ENCODE peak calls at places on chromosomes 3 and 15, in ten cellular contexts. K is suprapubic skin, X is H1, T is gastrocnemius medialis, V is body of pancreas, P is Peyer's patch, B is ovary, J is right lobe of liver, D is transverse colon, H is stomach. M is an unnamed sample.

GRCh38 chr3:179308006-179308405 is 14.8 kb upstream of the ZNF639 start:
- DNase-seq in K (no peak), X (no peak), T (no peak), V (no peak), P (no peak), B (no peak), J (no peak), D (no peak), H (no peak), M (no peak)

GRCh38 chr3:55270976-55271375 is 216.1 kb downstream of the WNT5A start:
- DNase-seq in K (no peak), X (no peak), T (no peak), V (no peak), P (no peak), B (no peak), J (no peak), D (no peak), H (no peak), M (no peak)

GRCh38 chr3:195172285-195172684 is 98.7 kb downstream of the XXYLT1 start:
- DNase-seq in K (peak), X (no peak), T (no peak), V (no peak), P (no peak), B (no peak), J (no peak), D (no peak), H (no peak), M (no peak)

GRCh38 chr3:168049366-168049974 is 46.3 kb downstream of the GOLIM4 start:
- DNase-seq in K (no peak), X (no peak), T (no peak), V (peak), P (no peak), B (no peak), J (no peak), D (no peak), H (no peak), M (no peak)

GRCh38 chr3:169659858-169660614 is 3.5 kb downstream of the MECOM start:
- DNase-seq in K (no peak), X (no peak), T (no peak), V (peak), P (no peak), B (no peak), J (no peak), D (no peak), H (peak), M (no peak)

GRCh38 chr15:57553526-57553925 is 38.2 kb upstream of the MYZAP start:
- DNase-seq in K (no peak), X (no peak), T (no peak), V (no peak), P (no peak), B (no peak), J (no peak), D (no peak), H (no peak), M (no peak)

GRCh38 chr3:37811625-37812356 is 49.9 kb upstream of the CTDSPL start:
- DNase-seq in K (no peak), X (no peak), T (no peak), V (no peak), P (no peak), B (no peak), J (no peak), D (no peak), H (no peak), M (no peak)

GRCh38 chr3:52171577-52172261 is 17.5 kb upstream of the POC1A start:
- DNase-seq in K (no peak), X (no peak), T (no peak), V (no peak), P (no peak), B (no peak), J (peak), D (no peak), H (no peak), M (no peak)

GRCh38 chr15:80788536-80788935 is 9.4 kb downstream of the CEMIP start:
- DNase-seq in K (no peak), X (no peak), T (no peak), V (no peak), P (no peak), B (no peak), J (no peak), D (no peak), H (no peak), M (no peak)

DNA sequence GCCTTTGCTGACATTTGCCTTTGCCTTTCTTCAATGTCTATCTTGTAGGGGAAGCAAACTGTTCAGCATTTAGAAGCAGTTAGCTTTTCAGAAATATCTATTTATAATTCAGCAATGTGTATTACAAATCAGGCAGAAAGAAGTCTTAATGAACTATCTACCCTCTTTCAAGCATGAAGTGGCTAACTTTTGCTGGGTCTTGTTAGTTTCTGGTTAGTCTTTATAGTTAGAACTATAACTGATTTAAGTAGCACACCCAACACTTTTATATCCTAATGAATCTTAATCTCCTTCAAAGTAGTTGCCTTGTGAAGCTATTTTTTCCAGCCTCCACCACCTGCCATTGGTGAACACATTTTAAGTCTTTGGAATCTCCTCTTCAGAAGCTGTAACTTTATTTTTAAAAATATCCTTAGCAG is 13.3 kb downstream of the CCNL1 start:
- DNase-seq in K (no peak), X (no peak), T (no peak), V (no peak), P (no peak), B (no peak), J (no peak), D (no peak), H (no peak), M (no peak)
- TF ChIP-seq POLR2A in K (no peak), X (no peak), T (no peak), V (no peak), P (no peak), B (no peak), J (no peak), D (no peak), H (no peak), M (no peak)

DNA sequence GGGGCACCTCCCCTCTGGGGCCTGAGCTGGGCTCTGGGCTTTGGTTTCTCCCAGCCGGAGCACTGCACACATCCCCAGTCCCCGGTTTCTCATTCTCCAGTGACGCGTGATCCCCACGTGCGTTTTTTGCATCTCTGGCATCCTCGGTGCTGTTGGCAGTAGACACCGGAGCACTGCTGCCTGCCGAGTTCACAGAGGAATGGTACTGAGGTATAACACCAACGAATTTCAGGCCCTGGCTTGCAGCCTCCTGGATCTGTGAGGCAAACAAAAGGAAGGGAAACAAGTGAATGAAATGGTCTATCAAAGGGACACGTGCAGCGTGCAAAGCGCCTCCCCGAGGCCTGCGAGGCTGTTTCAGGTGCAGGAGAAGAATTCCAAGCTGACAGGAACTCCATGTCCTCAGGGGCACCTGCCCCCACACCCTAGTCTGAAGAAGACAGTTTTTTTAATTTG is 112.9 kb downstream of the OXNAD1 start:
- DNase-seq in K (no peak), X (no peak), T (no peak), V (no peak), P (no peak), B (no peak), J (no peak), D (no peak), H (no peak), M (no peak)
- H3K4me3 ChIP-seq in K (no peak), X (no peak), T (no peak), V (no peak), P (no peak), B (no peak), J (no peak), D (no peak), H (no peak), M (no peak)

GRCh38 chr3:112653209-112653871 is 12.4 kb upstream of the CCDC80 start:
- DNase-seq in K (no peak), X (no peak), T (no peak), V (no peak), P (no peak), B (no peak), J (no peak), D (no peak), H (no peak), M (no peak)
- H3K27ac ChIP-seq in K (peak), X (no peak), T (peak), V (no peak), P (no peak), B (no peak), J (no peak), D (peak), H (peak), M (peak)

DNA sequence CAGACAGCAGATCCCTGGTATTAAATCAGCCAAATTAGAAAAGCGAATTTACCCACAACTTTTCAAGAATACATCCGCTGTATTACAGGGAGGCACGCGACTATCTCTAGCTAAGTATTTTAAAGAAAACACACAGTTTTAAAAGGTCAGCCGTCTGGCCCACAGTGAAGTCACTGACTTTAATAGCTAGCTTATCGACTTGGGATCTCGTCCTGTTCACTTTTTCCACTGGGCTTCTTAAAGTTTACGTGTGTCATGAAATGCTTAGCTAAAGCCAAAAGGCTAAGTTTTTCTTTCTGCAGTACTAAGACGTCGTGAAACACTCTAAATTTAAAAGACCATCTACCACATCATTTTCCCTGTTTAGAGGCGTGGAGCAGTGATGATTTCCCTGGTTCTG is 27.2 kb downstream of the LRIG1 start:
- DNase-seq in K (no peak), X (no peak), T (no peak), V (no peak), P (no peak), B (no peak), J (no peak), D (no peak), H (no peak), M (no peak)
- TF ChIP-seq POLR2A in K (no peak), X (no peak), T (no peak), V (no peak), P (no peak), B (no peak), J (no peak), D (no peak), H (no peak), M (no peak)

GRCh38 chr3:148999806-149000205 is 8.5 kb downstream of the GYG1 start:
- DNase-seq in K (no peak), X (no peak), T (no peak), V (no peak), P (no peak), B (no peak), J (no peak), D (no peak), H (no peak), M (no peak)

GRCh38 chr3:148998297-148998696 is 7.0 kb downstream of the GYG1 start:
- DNase-seq in K (no peak), X (no peak), T (no peak), V (no peak), P (no peak), B (no peak), J (no peak), D (no peak), H (no peak), M (no peak)

GRCh38 chr3:148997623-148998022 is 6.3 kb downstream of the GYG1 start:
- DNase-seq in K (no peak), X (no peak), T (no peak), V (no peak), P (no peak), B (no peak), J (no peak), D (no peak), H (no peak), M (no peak)

GRCh38 chr3:149000207-149000745 is 8.9 kb downstream of the GYG1 start:
- DNase-seq in K (no peak), X (no peak), T (no peak), V (no peak), P (no peak), B (no peak), J (no peak), D (no peak), H (no peak), M (no peak)

DNA sequence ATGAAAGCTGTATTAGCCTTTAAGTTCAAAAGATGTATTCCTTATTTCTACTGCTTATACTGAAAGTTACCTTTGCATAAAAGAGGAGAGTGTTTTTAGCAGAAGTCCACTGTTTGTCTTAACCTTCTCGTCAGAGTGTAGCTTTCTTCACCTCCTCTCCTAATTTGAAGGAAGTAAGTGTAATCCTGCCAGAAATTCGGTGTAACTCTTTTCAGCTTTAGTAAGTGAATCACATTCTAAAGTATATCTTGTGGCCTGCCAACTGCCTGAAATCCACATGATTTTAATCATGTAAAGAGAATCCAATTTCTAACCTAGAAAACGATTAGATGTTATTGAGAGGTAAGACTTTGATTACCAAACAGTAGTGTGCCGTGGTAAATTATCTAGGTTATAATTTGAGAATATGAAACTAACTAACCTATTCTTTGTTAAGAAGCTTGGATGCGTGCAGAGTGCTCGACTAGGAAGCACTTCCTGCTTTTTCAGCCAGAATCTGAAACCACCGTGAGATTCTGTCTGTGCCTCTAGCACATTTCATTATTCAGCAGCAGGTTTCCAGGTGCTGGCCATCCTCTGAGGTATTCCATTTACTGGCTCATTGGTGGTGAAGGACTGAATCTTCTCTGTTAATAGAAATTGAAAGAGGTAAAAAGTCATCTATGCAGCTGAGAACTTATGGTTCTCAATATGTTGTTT is 7.5 kb downstream of the GYG1 start:
- DNase-seq in K (no peak), X (no peak), T (no peak), V (no peak), P (no peak), B (no peak), J (no peak), D (no peak), H (no peak), M (no peak)
- H3K4me3 ChIP-seq in K (no peak), X (no peak), T (no peak), V (no peak), P (no peak), B (no peak), J (no peak), D (no peak), H (no peak), M (no peak)

GRCh38 chr3:134650431-134651346 is at the start of gene KY:
- DNase-seq in K (peak), X (peak), T (peak), V (peak), P (no peak), B (peak), J (peak), D (peak), H (peak), M (no peak)
- H3K27ac ChIP-seq in K (peak), X (no peak), T (peak), V (no peak), P (no peak), B (no peak), J (no peak), D (peak), H (peak), M (peak)

GRCh38 chr3:158801200-158801599 is 654 bp upstream of the MFSD1 start:
- DNase-seq in K (no peak), X (no peak), T (no peak), V (no peak), P (no peak), B (no peak), J (no peak), D (peak), H (no peak), M (no peak)

GRCh38 chr3:158802399-158803023 is 657 bp downstream of the MFSD1 start:
- DNase-seq in K (no peak), X (no peak), T (peak), V (peak), P (peak), B (no peak), J (no peak), D (peak), H (no peak), M (no peak)

GRCh38 chr3:158804441-158804840 is 2.6 kb downstream of the MFSD1 start:
- DNase-seq in K (no peak), X (no peak), T (no peak), V (no peak), P (no peak), B (no peak), J (no peak), D (no peak), H (no peak), M (no peak)

DNA sequence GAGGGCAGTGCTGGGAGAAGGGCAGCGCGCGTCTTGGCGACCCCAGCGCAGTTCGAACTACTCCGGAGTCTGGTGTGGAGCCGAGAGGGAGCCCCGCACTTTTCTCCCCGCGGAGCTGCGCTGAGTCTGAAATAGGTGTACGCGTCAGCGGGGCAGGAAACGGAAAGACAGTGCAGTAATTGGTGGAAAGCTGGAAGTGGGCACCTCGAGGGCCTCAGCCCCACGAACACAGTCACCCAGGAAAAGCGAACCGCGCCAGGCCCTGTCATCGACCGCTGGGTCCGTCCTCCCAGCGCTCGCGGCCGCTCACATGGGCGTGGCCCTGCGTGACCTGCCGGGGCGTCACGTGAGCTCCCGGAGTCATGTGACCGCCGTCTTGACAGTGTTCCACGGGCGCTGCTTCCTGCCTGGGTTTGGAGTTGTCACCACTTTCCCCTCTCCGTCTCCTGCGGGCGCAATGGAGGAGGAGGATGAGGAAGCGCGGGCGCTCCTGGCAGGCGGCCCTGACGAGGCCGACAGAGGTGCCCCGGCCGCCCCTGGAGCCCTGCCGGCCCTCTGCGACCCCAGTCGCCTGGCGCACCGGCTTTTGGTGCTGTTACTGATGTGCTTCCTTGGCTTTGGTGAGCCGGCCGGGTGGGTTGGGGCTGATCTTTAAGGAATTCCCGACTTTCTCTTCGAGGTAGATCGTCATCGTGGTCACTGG is at the start of gene MFSD1:
- DNase-seq in K (peak), X (no peak), T (peak), V (peak), P (peak), B (peak), J (peak), D (peak), H (peak), M (peak)
- TF ChIP-seq POLR2A in K (peak), X (peak), T (peak), V (peak), P (peak), B (peak), J (peak), D (peak), H (no peak), M (no peak)

GRCh38 chr3:66021731-66022131 is 17.0 kb downstream of the MAGI1 start:
- DNase-seq in K (no peak), X (no peak), T (no peak), V (peak), P (peak), B (no peak), J (no peak), D (no peak), H (no peak), M (no peak)
- H3K4me3 ChIP-seq in K (no peak), X (no peak), T (no peak), V (no peak), P (no peak), B (no peak), J (no peak), D (no peak), H (no peak), M (peak)

GRCh38 chr3:42161050-42161935 is 70.1 kb downstream of the TRAK1 start:
- DNase-seq in K (no peak), X (no peak), T (no peak), V (no peak), P (no peak), B (no peak), J (no peak), D (no peak), H (no peak), M (no peak)

GRCh38 chr3:42163622-42164244 is 72.6 kb downstream of the TRAK1 start:
- DNase-seq in K (no peak), X (no peak), T (no peak), V (no peak), P (no peak), B (no peak), J (no peak), D (no peak), H (no peak), M (no peak)

GRCh38 chr3:42164635-42165034 is 73.5 kb downstream of the TRAK1 start:
- DNase-seq in K (no peak), X (no peak), T (no peak), V (no peak), P (no peak), B (no peak), J (no peak), D (no peak), H (no peak), M (no peak)

GRCh38 chr3:42159706-42160472 is 68.7 kb downstream of the TRAK1 start:
- DNase-seq in K (no peak), X (peak), T (no peak), V (peak), P (peak), B (no peak), J (no peak), D (peak), H (peak), M (no peak)

GRCh38 chr3:42162462-42162861 is 71.3 kb downstream of the TRAK1 start:
- DNase-seq in K (no peak), X (no peak), T (no peak), V (no peak), P (no peak), B (no peak), J (no peak), D (no peak), H (no peak), M (no peak)
- H3K27ac ChIP-seq in K (no peak), X (no peak), T (no peak), V (no peak), P (no peak), B (no peak), J (no peak), D (no peak), H (no peak), M (no peak)

GRCh38 chr15:89575146-89575655 is at the start of gene TICRR:
- DNase-seq in K (peak), X (peak), T (peak), V (peak), P (peak), B (peak), J (peak), D (peak), H (peak), M (peak)
- TF ChIP-seq POLR2A in K (no peak), X (peak), T (no peak), V (no peak), P (no peak), B (no peak), J (no peak), D (no peak), H (no peak), M (no peak)